ENCODE peak calls at places on chromosomes 16 and 17, in ten cellular contexts. R is HFFc6, A is mucosa of descending colon, N is fibroblast of pulmonary artery, H is AG10803, E is body of pancreas, T is stomach, C is A549, K is fibroblast of mammary gland, M is brain microvascular endothelial cell. X is an unnamed sample.

GRCh38 chr17:73589096-73589980 is 54.9 kb downstream of the SDK2 start:
- DNase-seq in A (no peak), N (no peak), M (no peak), C (no peak), T (no peak), E (no peak), H (no peak), K (peak; percentile 25), R (no peak), X (no peak)

GRCh38 chr17:57609125-57609877 is 135.8 kb downstream of the CCDC182 start:
- DNase-seq in T (no peak), K (no peak), H (no peak), C (no peak), E (peak; percentile 57), A (no peak), R (no peak), N (no peak), M (no peak), X (no peak)

GRCh38 chr16:35574454-35575431 is 2115.3 kb downstream of the TP53TG3F start:
- DNase-seq in R (no peak), A (no peak), C (no peak), E (no peak), T (no peak), M (no peak), N (no peak), H (no peak), K (no peak), X (no peak)

GRCh38 chr17:17151055-17151454 is 55.1 kb downstream of the PLD6 start:
- DNase-seq in N (peak; percentile 73), M (peak; percentile 77), A (no peak), H (peak; percentile 84), E (no peak), C (peak; percentile 44), R (peak; percentile 93), T (no peak), K (peak; percentile 88), X (no peak)

GRCh38 chr17:7888184-7888920 is at the start of gene CHD3:
- DNase-seq in N (peak; percentile 21), E (peak; percentile 58), R (no peak), C (no peak), A (peak; percentile 68), H (no peak), M (peak; percentile 8), K (no peak), T (peak; percentile 61), X (no peak)

GRCh38 chr17:66829386-66829864 is 5.5 kb upstream of the CACNG5 start:
- DNase-seq in T (peak; percentile 52), K (peak; percentile 58), M (peak; percentile 58), H (peak; percentile 54), N (peak; percentile 82), C (no peak), A (peak; percentile 57), R (peak; percentile 26), E (peak; percentile 59), X (peak; percentile 74)

GRCh38 chr17:69503711-69504110 is 89.2 kb downstream of the MAP2K6 start:
- DNase-seq in M (no peak), R (no peak), A (no peak), C (no peak), H (no peak), K (no peak), E (no peak), N (no peak), T (no peak), X (no peak)

GRCh38 chr17:81028506-81028858 is 6.5 kb upstream of the BAIAP2 start:
- DNase-seq in N (no peak), K (no peak), M (no peak), R (no peak), E (no peak), A (no peak), H (no peak), T (no peak), C (no peak), X (no peak)

GRCh38 chr17:30696234-30696633 is 128.3 kb downstream of the CRLF3 start:
- DNase-seq in H (no peak), M (no peak), T (no peak), E (no peak), K (no peak), C (no peak), A (no peak), R (no peak), N (no peak), X (no peak)

GRCh38 chr17:42682400-42683384 is at the start of gene CNTNAP1:
- DNase-seq in A (peak; percentile 55), R (peak; percentile 59), K (peak; percentile 68), N (peak; percentile 81), M (peak; percentile 43), H (peak; percentile 75), C (peak; percentile 77), E (peak; percentile 54), T (peak; percentile 51), X (peak; percentile 73)

GRCh38 chr17:32546031-32546444 is 59.2 kb downstream of the CDK5R1 start:
- DNase-seq in C (no peak), K (no peak), E (no peak), T (no peak), N (no peak), M (no peak), H (peak; percentile 13), R (no peak), A (no peak), X (peak; percentile 25)

GRCh38 chr17:19386276-19386863 is 620 bp downstream of the MFAP4 start:
- DNase-seq in C (peak; percentile 79), E (peak; percentile 68), K (peak; percentile 96), N (peak; percentile 78), T (peak; percentile 51), R (peak; percentile 95), A (no peak), H (peak; percentile 88), M (peak; percentile 66), X (no peak)

GRCh38 chr17:31439716-31440115 is 48.2 kb downstream of the RAB11FIP4 start:
- DNase-seq in N (no peak), K (no peak), C (no peak), A (no peak), E (no peak), R (no peak), M (no peak), T (no peak), H (no peak), X (no peak)

DNA sequence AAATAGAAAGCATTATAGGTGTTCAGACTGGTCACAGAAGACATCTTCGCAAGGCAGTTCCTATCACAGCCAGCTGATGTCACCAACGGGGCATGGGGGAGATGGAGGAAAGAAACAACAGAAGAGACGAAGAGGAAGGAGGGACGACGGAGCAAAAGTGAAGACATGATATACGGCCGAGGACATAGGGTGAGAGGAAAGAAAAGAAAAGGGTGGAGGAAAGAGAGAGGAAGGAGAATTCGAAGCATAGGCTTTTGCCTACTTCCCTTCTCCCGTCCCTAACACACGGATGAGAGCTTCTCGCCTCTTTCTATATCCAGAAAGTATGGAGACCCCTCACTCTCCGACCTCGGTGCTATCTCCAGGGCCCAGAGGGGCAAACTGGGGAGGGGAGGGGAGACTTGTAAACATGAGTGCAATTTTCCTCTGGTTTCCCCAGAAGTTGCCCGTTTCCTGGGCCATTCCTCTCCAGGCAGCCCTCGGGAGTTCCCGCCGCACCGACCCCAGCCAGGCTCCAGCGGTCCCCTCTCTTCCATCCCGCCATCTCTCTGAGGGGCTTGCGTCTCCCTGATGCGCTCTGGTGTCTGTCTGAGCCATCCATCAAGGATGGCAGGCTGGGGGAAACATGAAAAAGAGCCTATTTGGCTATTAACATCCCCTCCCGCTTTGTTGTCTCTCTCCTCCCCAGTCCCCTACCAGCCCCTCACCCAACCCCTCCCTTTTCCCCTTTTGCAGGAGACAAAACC is 26.0 kb downstream of the COPZ2 start:
- DNase-seq in T (peak; percentile 32), N (no peak), K (peak; percentile 48), C (peak; percentile 78), H (peak; percentile 68), E (no peak), R (peak; percentile 47), A (peak; percentile 48), M (peak; percentile 40), X (peak; percentile 59)
- TF ChIP-seq CTCF in T (no peak), N (peak; percentile 65), K (peak; percentile 55), C (peak; percentile 39), H (peak; percentile 76), E (peak; percentile 44), R (peak; percentile 69), A (peak; percentile 8), M (peak; percentile 77), X (no peak)

GRCh38 chr17:56478836-56479447 is 114.6 kb upstream of the NOG start:
- DNase-seq in N (peak; percentile 10), M (peak; percentile 9), T (no peak), E (peak; percentile 5), A (peak; percentile 10), C (peak; percentile 25), H (peak; percentile 13), R (peak; percentile 20), K (peak; percentile 47), X (peak; percentile 33)
- TF ChIP-seq CTCF in N (peak; percentile 27), M (peak; percentile 54), T (no peak), E (peak; percentile 37), A (no peak), C (peak; percentile 59), H (peak; percentile 54), R (peak; percentile 86), K (peak; percentile 55), X (peak; percentile 37)

GRCh38 chr16:67013823-67014640 is 14.9 kb upstream of the CBFB start:
- DNase-seq in T (peak; percentile 68), K (peak; percentile 47), C (peak; percentile 41), M (peak; percentile 18), R (peak; percentile 17), H (peak; percentile 54), E (peak; percentile 73), A (peak; percentile 55), N (peak; percentile 79), X (peak; percentile 67)
- TF ChIP-seq CTCF in T (no peak), K (no peak), C (no peak), M (peak; percentile 14), R (peak; percentile 51), H (no peak), E (peak; percentile 14), A (no peak), N (no peak), X (no peak)

DNA sequence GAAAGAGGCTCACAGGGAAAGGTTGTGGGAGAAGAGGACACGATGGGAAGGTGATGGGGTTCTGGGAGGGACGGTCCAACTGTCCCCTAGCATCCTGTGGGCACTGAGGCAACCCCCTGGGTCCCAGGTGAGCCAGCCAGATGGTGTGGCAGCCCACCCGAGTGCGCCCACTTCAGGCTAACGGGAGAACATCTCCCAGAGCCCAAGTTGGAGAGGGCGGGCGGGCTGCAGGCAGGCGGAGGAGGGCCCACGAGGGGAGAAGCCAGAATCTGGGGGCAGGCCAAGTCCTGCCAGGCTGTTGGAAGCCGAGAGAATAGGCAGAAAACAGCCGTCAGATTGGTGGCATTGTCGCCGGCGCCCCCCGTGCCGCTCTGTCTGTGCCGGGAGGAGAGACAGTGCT is 13.8 kb upstream of the ABCC3 start:
- DNase-seq in N (no peak), M (no peak), H (no peak), R (no peak), K (no peak), E (no peak), C (no peak), T (no peak), A (no peak), X (peak; percentile 75)
- TF ChIP-seq CTCF in N (peak; percentile 9), M (peak; percentile 47), H (no peak), R (peak; percentile 24), K (peak; percentile 1), E (no peak), C (no peak), T (no peak), A (no peak), X (peak; percentile 63)

X was measured in WTC11.